ENCODE peak calls at places on chromosomes 16 and 17, in six cellular contexts. R is ovary, Q is breast epithelium, N is PC-3, G is AG09309, U is fibroblast of mammary gland. V is an unnamed sample.

GRCh38 chr17:43316522-43317142 is 82.2 kb upstream of the ARL4D start:
- DNase-seq in R (no peak), Q (no peak), N (no peak), G (no peak), U (no peak), V (no peak)

GRCh38 chr16:53220585-53220984 is 165.8 kb downstream of the CHD9 start:
- DNase-seq in R (no peak), Q (no peak), N (no peak), G (peak), U (peak), V (no peak)

GRCh38 chr17:80891096-80892018 is 100.3 kb upstream of the CHMP6 start:
- DNase-seq in R (peak), Q (no peak), N (peak), G (peak), U (peak), V (no peak)

GRCh38 chr17:36593651-36594316 is 2.1 kb downstream of the DHRS11 start:
- DNase-seq in R (no peak), Q (peak), N (peak), G (no peak), U (no peak), V (no peak)

GRCh38 chr16:21598676-21599157 is 660 bp upstream of the METTL9 start:
- DNase-seq in R (no peak), Q (no peak), N (no peak), G (no peak), U (no peak), V (peak)

GRCh38 chr16:11556945-11557720 is 29.6 kb downstream of the LITAF start:
- DNase-seq in R (no peak), Q (no peak), N (no peak), G (no peak), U (no peak), V (no peak)

GRCh38 chr17:74715144-74715543 is 2.4 kb upstream of the CD300LF start:
- DNase-seq in R (no peak), Q (no peak), N (peak), G (no peak), U (no peak), V (no peak)

GRCh38 chr16:86478779-86479178 is 31.5 kb upstream of the FOXF1 start:
- DNase-seq in R (no peak), Q (no peak), N (no peak), G (no peak), U (no peak), V (no peak)

GRCh38 chr17:32331243-32332040 is 10.5 kb downstream of the C17orf75 start:
- DNase-seq in R (no peak), Q (no peak), N (no peak), G (no peak), U (no peak), V (no peak)

GRCh38 chr17:68662037-68662432 is 60.9 kb upstream of the FAM20A start:
- DNase-seq in R (no peak), Q (no peak), N (no peak), G (no peak), U (no peak), V (no peak)

GRCh38 chr17:48052956-48053757 is 5.0 kb downstream of the NFE2L1 start:
- DNase-seq in R (peak), Q (no peak), N (no peak), G (no peak), U (peak), V (peak)

GRCh38 chr17:10761281-10761680 is 31.5 kb upstream of the TMEM220 start:
- DNase-seq in R (no peak), Q (no peak), N (no peak), G (no peak), U (no peak), V (no peak)

GRCh38 chr17:41811549-41812175 is at the start of gene P3H4:
- DNase-seq in R (peak), Q (peak), N (peak), G (no peak), U (peak), V (peak)

GRCh38 chr17:77809814-77810213 is 148.7 kb upstream of the TNRC6C start:
- DNase-seq in R (no peak), Q (no peak), N (no peak), G (no peak), U (no peak), V (no peak)

GRCh38 chr16:13906426-13907089 is 13.4 kb upstream of the ERCC4 start:
- DNase-seq in R (no peak), Q (no peak), N (no peak), G (no peak), U (peak), V (no peak)

GRCh38 chr16:81521141-81521626 is 76.6 kb downstream of the CMIP start:
- DNase-seq in R (no peak), Q (no peak), N (no peak), G (no peak), U (no peak), V (peak)

GRCh38 chr17:40794466-40794865 is 5.3 kb downstream of the KRT28 start:
- DNase-seq in R (no peak), Q (no peak), N (no peak), G (no peak), U (no peak), V (no peak)

GRCh38 chr16:4158143-4159093 is 42.2 kb upstream of the ADCY9 start:
- DNase-seq in R (no peak), Q (no peak), N (no peak), G (no peak), U (no peak), V (no peak)

GRCh38 chr16:4160663-4161436 is 44.6 kb upstream of the ADCY9 start:
- DNase-seq in R (no peak), Q (no peak), N (no peak), G (no peak), U (peak), V (no peak)

GRCh38 chr16:4159726-4160125 is 43.5 kb upstream of the ADCY9 start:
- DNase-seq in R (no peak), Q (no peak), N (no peak), G (no peak), U (peak), V (no peak)

GRCh38 chr16:4152267-4152666 is 36.0 kb upstream of the ADCY9 start:
- DNase-seq in R (no peak), Q (no peak), N (no peak), G (no peak), U (no peak), V (no peak)

DNA sequence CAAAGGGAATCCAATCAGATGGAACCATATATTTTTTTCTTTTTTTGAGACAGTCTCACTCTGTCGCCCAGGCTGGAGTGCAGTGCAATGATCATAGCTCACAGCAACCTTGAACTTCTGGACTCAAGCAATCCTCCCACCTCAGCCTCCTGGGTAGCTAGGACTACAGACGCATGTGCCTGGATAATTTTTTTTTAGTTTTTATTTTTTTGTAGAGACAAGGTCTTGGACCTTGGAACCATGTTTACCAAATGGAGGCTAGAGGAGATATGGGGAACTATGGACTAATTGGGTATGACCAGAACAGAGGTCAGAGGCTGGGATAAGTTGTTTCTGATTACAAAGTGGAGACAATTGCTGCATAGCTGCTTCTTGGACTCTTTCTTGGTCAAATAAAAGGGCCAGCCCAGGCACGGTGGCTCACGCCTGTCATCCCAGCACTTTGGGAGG is 41.2 kb upstream of the ADCY9 start:
- DNase-seq in R (no peak), Q (no peak), N (no peak), G (no peak), U (no peak), V (no peak)
- TF ChIP-seq CTCF in R (no peak), Q (no peak), N (no peak), G (no peak), U (no peak), V (no peak)

GRCh38 chr17:35062284-35062683 is 1.2 kb downstream of the RFFL start:
- DNase-seq in R (no peak), Q (no peak), N (no peak), G (no peak), U (no peak), V (no peak)
- TF ChIP-seq CTCF in R (no peak), Q (no peak), N (no peak), G (no peak), U (no peak), V (no peak)

DNA sequence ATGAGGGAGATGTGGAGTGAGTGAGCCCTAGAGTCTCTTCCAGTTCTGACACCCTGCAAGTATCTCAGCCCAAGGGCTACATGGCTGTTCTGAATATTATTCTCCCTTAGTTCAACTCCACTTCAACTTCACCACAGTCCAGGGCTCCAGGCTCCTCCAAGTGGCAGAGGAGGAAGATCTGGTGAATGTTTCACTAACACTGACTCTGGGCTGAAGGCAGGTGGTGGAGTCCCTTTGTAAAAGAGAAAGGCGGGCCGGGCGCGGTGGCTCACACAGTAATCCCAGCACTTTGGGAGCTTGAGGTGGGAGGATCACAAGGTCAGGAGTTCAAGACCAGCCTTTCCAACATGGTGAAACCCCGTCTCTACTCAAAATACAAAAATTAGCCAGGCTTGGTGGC is 13.6 kb downstream of the CCDC92B start:
- DNase-seq in R (no peak), Q (no peak), N (no peak), G (no peak), U (no peak), V (no peak)
- TF ChIP-seq CTCF in R (no peak), Q (no peak), N (no peak), G (no peak), U (no peak), V (no peak)

DNA sequence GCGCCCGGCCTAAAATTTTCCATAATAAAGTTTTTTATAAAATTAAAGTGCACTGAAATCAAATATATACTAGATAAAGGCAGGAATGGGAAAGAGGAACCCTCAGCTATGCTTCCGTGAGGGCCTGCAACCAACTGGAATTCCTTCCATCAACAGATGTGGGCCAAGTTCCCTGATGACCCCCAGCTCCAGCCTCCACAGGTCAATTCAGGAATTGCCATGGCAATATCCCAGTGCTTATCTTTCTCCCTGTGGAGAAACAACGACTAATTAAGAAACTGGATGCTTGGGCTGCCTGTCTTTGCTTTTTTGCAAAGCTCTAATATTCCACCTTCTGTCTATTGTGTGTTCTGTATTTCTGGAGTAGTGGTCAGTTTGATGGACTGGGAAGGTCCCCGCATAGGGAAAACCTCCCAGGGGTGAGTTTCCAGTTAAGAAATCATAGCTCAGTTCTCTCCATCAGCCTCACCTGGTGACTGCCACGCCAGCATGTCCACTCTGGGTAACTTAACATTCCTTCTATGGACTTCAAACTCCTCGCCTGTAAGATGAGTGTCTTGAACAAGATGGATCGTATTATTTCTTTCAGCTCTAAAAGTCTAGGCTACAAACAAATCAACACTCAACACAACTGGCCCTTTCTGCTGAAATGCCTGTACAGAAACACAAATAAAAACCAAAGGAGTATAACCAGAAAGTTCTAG is 67.9 kb downstream of the CREBBP start:
- DNase-seq in R (no peak), Q (no peak), N (no peak), G (no peak), U (no peak), V (no peak)
- TF ChIP-seq CTCF in R (no peak), Q (no peak), N (no peak), G (no peak), U (no peak), V (no peak)

DNA sequence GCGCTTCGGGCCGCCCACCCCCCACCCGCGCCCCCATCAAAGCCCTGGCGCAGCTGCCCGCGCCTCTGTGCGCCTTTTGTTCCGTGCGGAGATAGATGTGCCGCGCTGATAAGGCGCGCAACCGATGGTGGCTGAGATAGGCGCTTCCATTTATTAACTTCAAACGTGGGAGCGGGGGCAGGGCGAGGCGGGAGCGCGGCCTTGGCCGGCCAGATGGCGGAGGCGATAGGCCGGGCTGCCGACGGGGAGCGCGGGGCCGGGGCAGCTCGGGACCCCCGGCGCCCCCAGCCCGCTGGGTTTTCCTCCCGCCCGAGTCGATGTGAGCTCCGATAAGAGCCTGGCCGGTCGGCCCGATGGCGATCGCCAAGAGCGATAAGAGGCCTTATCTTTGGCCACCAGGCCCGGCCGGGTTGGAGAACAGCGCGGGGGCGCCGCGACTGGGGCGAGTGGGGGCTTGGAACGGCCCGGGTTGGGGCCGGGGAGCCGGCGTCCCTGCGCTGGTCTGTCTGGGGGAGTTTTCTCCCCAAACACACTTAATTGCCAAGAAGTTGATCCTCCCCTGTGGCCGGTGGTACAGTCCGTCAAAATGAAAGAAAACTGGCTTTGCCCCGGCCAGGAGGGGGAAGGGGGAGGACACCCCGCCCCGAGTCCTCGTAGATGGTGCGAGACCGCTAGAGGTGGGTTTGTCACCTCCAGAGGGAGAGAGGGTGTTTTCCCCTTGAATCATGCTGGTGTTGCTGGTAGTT is 2.7 kb downstream of the ZFPM1 start:
- DNase-seq in R (no peak), Q (no peak), N (peak), G (no peak), U (peak), V (no peak)
- TF ChIP-seq CTCF in R (no peak), Q (no peak), N (no peak), G (no peak), U (no peak), V (peak)

GRCh38 chr17:7035591-7036368 is at the start of gene SLC16A13:
- DNase-seq in R (peak), Q (peak), N (peak), G (peak), U (peak), V (peak)
- TF ChIP-seq CTCF in R (no peak), Q (no peak), N (no peak), G (no peak), U (no peak), V (no peak)

DNA sequence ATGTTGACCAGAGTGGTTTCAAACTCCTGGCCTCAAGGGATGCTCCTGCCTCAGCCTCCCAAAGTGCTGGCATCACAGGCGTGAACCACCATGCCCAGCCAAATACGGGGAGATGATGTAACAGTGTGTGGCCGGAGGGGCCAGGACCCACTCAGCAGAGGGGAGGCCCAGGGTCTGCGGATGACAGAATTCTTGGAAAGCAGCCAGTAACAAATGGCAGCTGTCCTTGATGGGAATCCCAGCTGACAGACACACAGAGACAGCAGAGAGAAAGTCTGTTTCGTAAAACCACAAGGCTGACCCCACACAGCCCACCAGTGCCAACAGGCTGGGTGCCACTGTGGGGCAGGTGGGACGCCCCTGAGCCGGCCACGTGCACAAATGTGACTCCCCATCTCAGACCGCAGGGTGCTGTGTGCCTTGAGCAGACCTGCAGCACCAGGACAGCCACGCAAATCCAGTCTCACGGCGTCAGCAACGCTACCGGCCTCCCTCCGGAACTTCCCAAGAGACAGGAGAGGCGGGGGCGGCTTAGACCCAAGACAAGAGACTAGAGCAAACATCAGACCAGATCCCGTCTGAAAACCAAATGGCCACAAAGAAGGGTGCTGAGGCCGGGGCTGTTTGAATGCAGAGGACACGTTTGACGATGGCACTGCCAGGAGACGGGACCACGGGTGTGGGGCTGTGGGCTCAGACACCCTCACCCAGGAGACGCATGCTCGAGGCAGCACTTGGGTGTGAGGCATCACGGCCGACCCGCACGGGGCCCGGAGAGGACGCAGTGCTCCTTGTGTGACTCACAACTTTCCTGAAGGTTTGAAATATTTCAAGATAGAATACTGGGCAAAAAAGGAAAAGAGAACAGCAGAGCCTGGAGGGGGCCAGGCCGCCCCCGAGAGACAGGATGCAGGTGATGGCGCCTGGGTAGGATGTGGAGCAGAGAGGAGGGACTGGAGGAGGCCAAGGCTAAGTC is 24.6 kb downstream of the CTU2 start:
- DNase-seq in R (no peak), Q (no peak), N (no peak), G (no peak), U (no peak), V (no peak)
- TF ChIP-seq CTCF in R (no peak), Q (no peak), N (no peak), G (no peak), U (no peak), V (no peak)

GRCh38 chr17:59859444-59860025 is 33.2 kb downstream of the TUBD1 start:
- DNase-seq in R (no peak), Q (no peak), N (peak), G (peak), U (peak), V (no peak)
- TF ChIP-seq CTCF in R (peak), Q (peak), N (peak), G (peak), U (peak), V (peak)